ENCODE peak calls at places on chromosomes 1 and 21, in nine cellular contexts. T is GM23248, O is SK-N-SH, C is HCT116, P is MM.1S, E is OCI-LY7, I is hepatocyte, X is neural progenitor cell, A is PC-3. D is an unnamed sample.

GRCh38 chr1:238608139-238608538 is 717.4 kb upstream of the ZP4 start:
- DNase-seq in T (no peak), O (no peak), C (no peak), P (peak), E (no peak), I (no peak), X (no peak), A (no peak), D (no peak)

GRCh38 chr21:16239659-16240265 is 510.0 kb downstream of the USP25 start:
- DNase-seq in T (no peak), O (no peak), C (no peak), P (no peak), E (no peak), I (peak), X (no peak), A (peak), D (no peak)

GRCh38 chr1:107919953-107920352 is 45.0 kb downstream of the VAV3 start:
- DNase-seq in T (no peak), O (no peak), C (no peak), P (no peak), E (no peak), I (no peak), X (no peak), A (no peak), D (no peak)

GRCh38 chr1:61081135-61081636 is 1.2 kb upstream of the NFIA start:
- DNase-seq in T (no peak), O (no peak), C (no peak), P (no peak), E (no peak), I (peak), X (no peak), A (peak), D (peak)

GRCh38 chr1:106498238-106498637 is 558.2 kb upstream of the PRMT6 start:
- DNase-seq in T (peak), O (no peak), C (no peak), P (no peak), E (no peak), I (no peak), X (no peak), A (peak), D (no peak)

GRCh38 chr1:12580054-12580887 is 37.7 kb downstream of the DHRS3 start:
- DNase-seq in T (peak), O (no peak), C (no peak), P (no peak), E (no peak), I (no peak), X (no peak), A (no peak), D (no peak)

GRCh38 chr1:30460661-30461060 is 262.7 kb downstream of the MATN1 start:
- DNase-seq in T (no peak), O (no peak), C (no peak), P (no peak), E (no peak), I (no peak), X (no peak), A (no peak), D (no peak)

GRCh38 chr21:37710555-37711293 is 205.5 kb downstream of the KCNJ6 start:
- DNase-seq in T (no peak), O (peak), C (no peak), P (no peak), E (no peak), I (peak), X (no peak), A (peak), D (no peak)

GRCh38 chr1:77925536-77925935 is 37.1 kb downstream of the NEXN start:
- DNase-seq in T (peak), O (peak), C (no peak), P (no peak), E (no peak), I (no peak), X (no peak), A (no peak), D (no peak)

GRCh38 chr1:32346532-32347157 is 10.6 kb upstream of the MARCKSL1 start:
- DNase-seq in T (no peak), O (no peak), C (no peak), P (no peak), E (no peak), I (no peak), X (no peak), A (no peak), D (no peak)

GRCh38 chr1:185650602-185651230 is 83.5 kb upstream of the HMCN1 start:
- DNase-seq in T (no peak), O (no peak), C (no peak), P (no peak), E (no peak), I (peak), X (no peak), A (no peak), D (no peak)

GRCh38 chr1:201645956-201646355 is 107.0 kb downstream of the NAV1 start:
- DNase-seq in T (peak), O (no peak), C (no peak), P (no peak), E (no peak), I (no peak), X (no peak), A (no peak), D (no peak)

GRCh38 chr1:3857791-3858129 is 484 bp downstream of the DFFB start:
- DNase-seq in T (no peak), O (no peak), C (no peak), P (no peak), E (peak), I (no peak), X (no peak), A (no peak), D (peak)

GRCh38 chr1:12505639-12506311 is 112.2 kb downstream of the DHRS3 start:
- DNase-seq in T (no peak), O (no peak), C (no peak), P (no peak), E (no peak), I (no peak), X (peak), A (no peak), D (no peak)

DNA sequence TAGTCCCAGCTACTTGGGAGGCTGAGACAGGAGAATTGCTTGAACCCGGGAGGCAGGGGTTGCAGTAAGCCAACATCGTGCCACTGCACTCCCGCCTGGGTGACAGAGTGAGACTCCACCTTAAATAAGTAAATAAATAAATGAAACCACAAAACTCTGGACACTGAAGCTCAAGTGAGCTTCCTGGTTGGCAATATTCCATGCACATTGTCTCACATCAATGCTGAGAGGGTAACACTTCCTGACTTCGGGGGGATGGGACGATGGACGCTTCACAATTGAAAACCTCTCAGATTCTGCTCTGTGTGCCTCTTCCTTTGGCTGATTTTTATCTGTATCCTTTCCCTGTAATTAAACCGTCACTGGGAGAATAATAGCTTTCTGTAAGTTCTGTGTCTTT is 70.0 kb upstream of the ZNF644 start:
- DNase-seq in T (no peak), O (no peak), C (no peak), P (no peak), E (no peak), I (no peak), X (no peak), A (peak), D (no peak)
- TF ChIP-seq EZH2phosphoT487 in T (no peak), O (no peak), C (no peak), P (no peak), E (no peak), I (no peak), X (no peak), A (no peak), D (no peak)

DNA sequence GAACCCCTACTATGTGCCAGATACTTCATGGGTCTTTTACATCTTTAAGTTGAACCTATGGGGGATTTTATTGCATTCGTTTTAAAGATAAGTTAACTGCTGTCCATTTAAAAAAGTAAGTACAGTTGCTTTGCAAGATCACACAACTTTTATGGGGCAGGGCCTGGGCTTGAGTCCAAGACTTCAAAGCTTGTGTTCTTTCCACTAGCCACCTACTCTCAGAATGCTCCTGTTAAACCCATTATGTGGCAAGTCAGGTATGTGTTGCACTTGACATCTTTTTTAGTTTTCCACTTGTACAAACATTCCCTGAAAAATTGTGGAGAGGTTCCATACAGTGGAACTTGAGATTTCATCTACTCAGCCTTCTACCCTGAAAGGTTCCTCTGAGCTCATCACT is 235.5 kb upstream of the SGIP1 start:
- DNase-seq in T (no peak), O (no peak), C (peak), P (no peak), E (no peak), I (no peak), X (no peak), A (peak), D (no peak)
- H3K27ac ChIP-seq in T (no peak), O (no peak), C (peak), P (no peak), E (no peak), I (no peak), X (no peak), A (no peak), D (no peak)

GRCh38 chr1:83849191-83850061 is 149.5 kb downstream of the TTLL7 start:
- DNase-seq in T (no peak), O (peak), C (no peak), P (no peak), E (no peak), I (no peak), X (no peak), A (peak), D (no peak)

GRCh38 chr1:83845437-83846071 is 153.4 kb downstream of the TTLL7 start:
- DNase-seq in T (peak), O (no peak), C (no peak), P (no peak), E (no peak), I (peak), X (no peak), A (no peak), D (no peak)

GRCh38 chr1:83854456-83854855 is 144.5 kb downstream of the TTLL7 start:
- DNase-seq in T (no peak), O (no peak), C (no peak), P (no peak), E (no peak), I (no peak), X (no peak), A (no peak), D (no peak)

GRCh38 chr1:83846138-83846537 is 152.8 kb downstream of the TTLL7 start:
- DNase-seq in T (no peak), O (no peak), C (no peak), P (no peak), E (no peak), I (no peak), X (peak), A (no peak), D (no peak)

GRCh38 chr1:83850849-83851248 is 148.1 kb downstream of the TTLL7 start:
- DNase-seq in T (no peak), O (no peak), C (no peak), P (no peak), E (no peak), I (peak), X (no peak), A (no peak), D (no peak)
- H3K4me3 ChIP-seq in T (no peak), O (no peak), C (no peak), P (no peak), E (no peak), I (no peak), X (no peak), A (no peak), D (no peak)

DNA sequence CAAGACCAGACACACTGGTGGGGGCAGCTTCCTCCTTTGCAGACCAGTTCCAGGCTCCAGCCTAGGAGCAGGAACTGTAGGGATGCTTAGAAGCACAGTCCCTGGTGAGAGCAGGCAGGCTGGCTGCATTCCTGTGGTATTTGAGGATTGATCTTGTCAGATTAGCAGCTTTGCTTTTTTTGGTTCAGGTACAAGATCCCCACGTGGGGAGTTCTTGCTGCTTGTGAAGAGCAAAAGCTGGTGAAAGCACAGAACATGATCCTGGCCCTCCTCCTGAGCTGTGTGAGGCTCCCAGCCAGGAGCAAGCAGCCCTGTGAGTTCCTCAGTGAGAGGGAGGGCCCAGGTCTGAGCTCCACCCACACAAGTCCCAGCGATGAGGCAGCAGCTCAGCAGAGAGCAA is 75.3 kb upstream of the ARTN start:
- DNase-seq in T (peak), O (peak), C (no peak), P (peak), E (no peak), I (peak), X (peak), A (peak), D (peak)
- TF ChIP-seq EZH2phosphoT487 in T (no peak), O (no peak), C (no peak), P (no peak), E (no peak), I (no peak), X (no peak), A (no peak), D (no peak)

DNA sequence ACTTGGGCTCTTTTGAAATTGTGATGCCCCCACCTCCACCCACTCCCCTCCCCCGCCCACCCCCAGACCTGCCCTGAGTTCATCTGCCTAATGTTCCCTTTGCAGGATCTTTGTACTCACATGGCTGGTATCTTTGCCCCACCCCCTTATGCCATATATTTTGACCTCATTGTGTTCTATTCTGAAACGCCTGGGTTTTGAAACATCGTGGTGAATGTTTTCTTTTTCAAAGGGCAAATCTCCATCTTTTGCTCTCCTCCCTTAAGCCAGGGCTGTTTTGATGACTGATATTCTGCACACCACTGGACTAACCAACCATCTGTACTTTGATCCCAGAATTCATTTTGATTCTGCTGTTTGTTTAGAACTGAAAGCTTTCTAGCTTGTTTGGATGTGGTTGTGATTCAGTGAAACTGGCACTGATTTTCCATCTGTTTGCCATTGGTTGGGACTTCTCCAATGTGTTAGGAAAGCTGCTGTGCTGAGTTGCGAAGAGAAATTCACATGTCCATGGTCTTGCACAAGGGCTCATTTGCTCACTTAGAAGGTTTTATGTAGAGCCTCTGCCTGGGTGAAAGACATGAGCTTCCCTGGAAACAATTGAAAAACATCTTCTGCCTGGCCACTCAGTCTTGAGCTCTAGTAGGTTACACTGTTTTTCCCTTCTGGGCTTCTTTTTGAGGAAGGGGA is 16.5 kb downstream of the SMAP2 start:
- DNase-seq in T (peak), O (no peak), C (no peak), P (peak), E (no peak), I (peak), X (no peak), A (peak), D (no peak)
- H3K27ac ChIP-seq in T (peak), O (no peak), C (no peak), P (peak), E (peak), I (peak), X (no peak), A (no peak), D (no peak)

DNA sequence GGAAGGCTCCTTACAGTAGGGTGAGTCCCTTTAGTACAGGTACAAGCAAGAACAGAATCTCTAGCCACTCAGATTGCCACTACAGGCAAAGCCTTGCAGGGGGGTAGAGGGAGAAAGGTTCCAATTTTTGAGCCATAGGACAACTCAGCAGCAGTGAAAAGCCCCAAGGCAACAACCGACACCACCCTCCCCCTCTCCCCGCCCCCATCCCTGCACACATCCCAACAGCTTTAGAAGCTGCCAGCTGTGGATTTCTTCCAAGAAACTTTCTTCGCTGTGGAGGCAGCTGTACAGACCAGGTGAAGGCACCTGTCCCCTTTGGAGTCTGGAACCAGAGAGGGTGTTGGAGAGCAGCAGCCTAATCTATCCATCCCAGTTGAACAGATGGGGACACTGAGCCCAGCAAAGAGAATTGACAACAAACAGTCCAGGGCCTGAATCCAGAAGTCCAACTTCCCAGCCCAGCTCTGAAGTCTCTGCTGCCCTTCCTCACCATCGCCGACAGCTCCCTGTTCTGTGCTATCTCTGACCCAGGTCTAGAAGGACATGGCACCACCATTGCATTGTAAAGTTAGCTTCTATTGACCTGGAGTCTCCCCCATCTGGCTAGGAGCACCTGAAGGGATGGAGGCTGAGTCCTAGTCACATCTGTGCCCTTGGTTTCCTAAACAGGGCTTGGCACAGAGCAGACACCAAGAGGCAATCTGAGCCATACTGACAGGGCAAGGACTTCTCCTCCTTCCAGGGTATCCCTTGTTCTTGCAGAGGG is 2.2 kb downstream of the TENT5B start:
- DNase-seq in T (no peak), O (no peak), C (no peak), P (no peak), E (no peak), I (peak), X (no peak), A (peak), D (no peak)
- H3K4me3 ChIP-seq in T (no peak), O (no peak), C (peak), P (no peak), E (no peak), I (no peak), X (peak), A (peak), D (peak)

D was measured in GM23338.